ENCODE peak calls at places on chromosomes 6 and 20, in five cellular contexts. S is HepG2, L is GM12878, B is K562, Q is upper lobe of left lung. A is an unnamed sample.

GRCh38 chr20:63696628-63697356 is at the start of gene TNFRSF6B:
- ATAC-seq in B (no peak), L (no peak), S (peak; percentile 21), Q (no peak), A (no peak)

GRCh38 chr20:54267510-54268003 is 59.7 kb downstream of the PFDN4 start:
- ATAC-seq in L (no peak), Q (peak; percentile 12), B (no peak), S (peak; percentile 99), A (no peak)

GRCh38 chr20:10020937-10021336 is 13.8 kb upstream of the ANKEF1 start:
- ATAC-seq in S (no peak), Q (no peak), L (no peak), B (no peak), A (no peak)

GRCh38 chr20:49518576-49518975 is 36.1 kb upstream of the KCNB1 start:
- ATAC-seq in Q (no peak), L (no peak), B (no peak), S (no peak), A (no peak)

GRCh38 chr6:170010665-170011232 is 259.3 kb downstream of the ERMARD start:
- ATAC-seq in Q (peak; percentile 11), L (no peak), S (no peak), B (no peak), A (no peak)

GRCh38 chr6:33696538-33697518 is 14.7 kb downstream of the UQCC2 start:
- ATAC-seq in B (no peak), S (no peak), L (peak; percentile 12), Q (no peak), A (peak; percentile 68)

GRCh38 chr6:57313009-57313408 is 4.4 kb upstream of the PRIM2 start:
- ATAC-seq in L (no peak), B (no peak), S (no peak), Q (no peak), A (no peak)

GRCh38 chr20:454951-455350 is 7.4 kb downstream of the TBC1D20 start:
- ATAC-seq in Q (no peak), B (no peak), L (no peak), S (no peak), A (no peak)

GRCh38 chr6:30882764-30883475 is 1.4 kb upstream of the DDR1 start:
- ATAC-seq in Q (no peak), L (peak; percentile 60), S (peak; percentile 5), B (peak; percentile 9), A (no peak)

GRCh38 chr6:138817799-138818198 is 21.9 kb downstream of the ECT2L start:
- ATAC-seq in S (no peak), Q (peak; percentile 49), B (no peak), L (peak; percentile 51), A (no peak)

GRCh38 chr6:34806738-34807453 is 15.0 kb downstream of the BLTP3A start:
- ATAC-seq in B (no peak), L (no peak), Q (no peak), S (no peak), A (no peak)

GRCh38 chr20:25203891-25204320 is 8.4 kb downstream of the ENTPD6 start:
- ATAC-seq in L (peak; percentile 61), B (no peak), S (no peak), Q (peak; percentile 52), A (no peak)

GRCh38 chr6:128358111-128358780 is 162.2 kb downstream of the PTPRK start:
- ATAC-seq in S (peak; percentile 56), B (no peak), L (no peak), Q (no peak), A (no peak)

GRCh38 chr20:45581702-45582101 is 2.6 kb upstream of the WFDC8 start:
- ATAC-seq in L (no peak), S (no peak), B (no peak), Q (peak; percentile 53), A (no peak)

GRCh38 chr6:13194852-13195251 is 133.5 kb downstream of the TBC1D7 start:
- ATAC-seq in Q (peak; percentile 56), S (peak; percentile 87), L (peak; percentile 89), B (peak; percentile 90), A (no peak)

GRCh38 chr6:137883400-137883888 is 16.4 kb downstream of the TNFAIP3 start:
- ATAC-seq in Q (peak; percentile 85), B (peak; percentile 75), L (peak; percentile 32), S (no peak), A (no peak)

GRCh38 chr6:42453027-42453648 is 1.4 kb upstream of the TRERF1 start:
- ATAC-seq in S (peak; percentile 90), Q (peak; percentile 92), L (peak; percentile 88), B (peak; percentile 94), A (peak; percentile 90)
- TF ChIP-seq EP300 in S (no peak), Q (no peak), L (peak; percentile 2), B (no peak), A (no peak)

DNA sequence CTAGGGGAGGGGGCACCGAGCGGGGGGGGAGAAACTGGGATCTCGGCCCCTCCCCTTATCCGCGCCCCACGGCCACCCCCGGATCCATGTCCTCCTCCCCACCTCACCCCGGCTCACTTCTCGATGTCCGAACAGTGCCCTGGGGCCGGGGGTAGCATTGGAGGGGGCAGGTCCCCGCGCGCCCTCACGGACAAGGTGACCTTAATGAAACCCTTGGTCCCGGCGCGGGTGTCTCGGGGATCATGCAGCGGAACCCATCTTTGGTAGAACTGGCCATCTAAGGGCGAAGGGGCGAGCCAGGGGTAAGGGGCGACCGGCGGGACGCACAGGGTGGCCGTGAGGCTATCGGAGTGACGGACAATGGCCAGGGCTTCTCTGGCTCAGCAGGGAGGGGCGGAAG is 13.6 kb upstream of the SPAG4 start:
- ATAC-seq in S (no peak), Q (no peak), B (no peak), L (no peak), A (no peak)
- H3K4me3 ChIP-seq in S (no peak overlapping the region), Q (peak overlapping the region; percentile 54), B (peak overlapping the region; percentile 23), L (peak overlapping the region; percentile 57), A (peak overlapping the region; percentile 18)

GRCh38 chr20:44208165-44208564 is 2.4 kb downstream of the OSER1 start:
- ATAC-seq in L (no peak), S (no peak), Q (no peak), B (no peak), A (no peak)

GRCh38 chr20:44204156-44204831 is 6.3 kb downstream of the OSER1 start:
- ATAC-seq in L (no peak), S (no peak), B (peak; percentile 72), Q (peak; percentile 87), A (peak; percentile 87)

GRCh38 chr20:44204832-44205215 is 5.7 kb downstream of the OSER1 start:
- ATAC-seq in S (no peak), L (no peak), Q (no peak), B (no peak), A (no peak)

GRCh38 chr20:44207066-44207723 is 3.4 kb downstream of the OSER1 start:
- ATAC-seq in S (no peak), Q (no peak), B (no peak), L (peak; percentile 1), A (no peak)

GRCh38 chr20:44206132-44206531 is 4.4 kb downstream of the OSER1 start:
- ATAC-seq in B (no peak), S (peak; percentile 39), Q (no peak), L (no peak), A (no peak)
- H3K36me3 ChIP-seq in B (peaks cover 42% of the 10 kb centered on the region), S (peaks cover 14% of the 10 kb centered on the region), Q (peaks cover 12% of the 10 kb centered on the region), L (no peaks in the 10 kb centered on the region), A (peaks cover 36% of the 10 kb centered on the region)

GRCh38 chr20:23832775-23833508 is 6.4 kb upstream of the CST2 start:
- ATAC-seq in S (no peak), L (no peak), B (no peak), Q (no peak), A (peak; percentile 51)
- TF ChIP-seq EP300 in S (no peak), L (no peak), B (no peak), Q (no peak), A (no peak)

GRCh38 chr6:15911753-15912504 is 217.0 kb upstream of the MYLIP start:
- ATAC-seq in L (no peak), B (no peak), Q (no peak), S (no peak), A (no peak)
- H3K4me3 ChIP-seq in L (no peak overlapping the region), B (no peak overlapping the region), Q (no peak overlapping the region), S (no peak overlapping the region), A (no peak overlapping the region)

GRCh38 chr6:36094238-36094637 is 36.1 kb upstream of the MAPK13 start:
- ATAC-seq in B (no peak), S (no peak), L (no peak), Q (no peak), A (no peak)

GRCh38 chr6:36098920-36099647 is 31.2 kb upstream of the MAPK13 start:
- ATAC-seq in S (no peak), Q (no peak), B (peak; percentile 91), L (no peak), A (no peak)

GRCh38 chr6:36095497-36096391 is 34.6 kb upstream of the MAPK13 start:
- ATAC-seq in B (peak; percentile 7), L (peak; percentile 56), Q (no peak), S (peak; percentile 94), A (peak; percentile 16)

GRCh38 chr6:36098253-36098919 is 31.9 kb upstream of the MAPK13 start:
- ATAC-seq in B (no peak), Q (no peak), S (no peak), L (no peak), A (no peak)

DNA sequence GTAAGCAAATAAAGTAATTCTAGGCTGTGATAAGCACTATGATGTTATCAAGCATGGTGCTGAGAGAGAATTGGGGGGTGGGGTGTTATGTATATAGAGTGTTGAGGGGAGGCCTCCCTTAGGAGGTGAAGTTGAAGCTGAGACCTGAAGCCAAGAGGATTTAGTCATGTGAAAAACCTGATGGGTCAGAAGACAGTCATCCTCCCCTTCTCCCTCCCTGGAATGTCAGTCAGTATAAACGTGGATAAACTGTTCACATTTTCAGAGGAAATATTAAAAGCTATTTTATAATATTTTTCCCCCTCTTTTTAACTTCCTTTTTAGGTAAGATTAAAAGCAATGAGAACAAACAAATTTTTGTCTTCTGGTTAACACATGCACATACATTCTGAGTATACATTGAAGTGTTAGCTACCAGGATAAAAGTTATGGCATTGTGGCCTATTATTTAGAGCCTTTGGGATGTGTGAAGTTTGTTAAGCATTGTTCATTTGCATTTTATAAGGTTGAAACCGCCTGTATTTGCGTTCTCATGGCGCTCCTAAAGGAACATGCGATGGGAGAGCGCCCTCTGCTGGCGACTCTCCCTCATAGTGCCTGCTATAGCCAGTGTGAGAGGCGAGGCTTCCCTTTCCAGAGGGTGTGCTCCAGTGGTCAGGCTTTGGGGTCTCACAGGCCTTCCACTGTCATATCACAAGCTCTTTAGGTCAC is 35.4 kb upstream of the MAPK13 start:
- ATAC-seq in S (peak; percentile 94), B (peak; percentile 92), L (peak; percentile 100), Q (peak; percentile 96), A (peak; percentile 86)
- H3K36me3 ChIP-seq in S (peaks cover 5% of the 10 kb centered on the region), B (peaks cover 28% of the 10 kb centered on the region), L (peaks cover 1% of the 10 kb centered on the region), Q (peaks cover 21% of the 10 kb centered on the region), A (peaks cover 47% of the 10 kb centered on the region)

GRCh38 chr20:50587291-50587961 is 77.2 kb downstream of the PTPN1 start:
- ATAC-seq in L (no peak), Q (no peak), B (no peak), S (no peak), A (no peak)
- TF ChIP-seq EP300 in L (no peak), Q (no peak), B (no peak), S (no peak), A (no peak)

A was measured in gastroesophageal sphincter.